ENCODE peak calls at places on chromosomes 16 and 17, in four cellular contexts. One of them, this sample, is unnamed. For H3K27me3, the result is how much of the 10 kb centered on the place peaks cover.

GRCh38 chr16:5058476-5058875 is 7.3 kb downstream of the C16orf89 start:
- DNase-seq in heart left ventricle: peak
- DNase-seq in left lung: no peak
- DNase-seq in stomach: no peak
- DNase-seq in this sample: no peak

GRCh38 chr16:59042296-59042695 is 308.2 kb upstream of the GOT2 start:
- DNase-seq in stomach: no peak
- DNase-seq in left lung: no peak
- DNase-seq in heart left ventricle: no peak
- DNase-seq in this sample: no peak

GRCh38 chr16:89893642-89894548 is 20.5 kb downstream of the TCF25 start:
- DNase-seq in heart left ventricle: no peak
- DNase-seq in left lung: no peak
- DNase-seq in stomach: no peak
- DNase-seq in this sample: no peak

GRCh38 chr17:68533887-68534700 is 21.9 kb downstream of the PRKAR1A start:
- DNase-seq in heart left ventricle: no peak
- DNase-seq in left lung: no peak
- DNase-seq in stomach: no peak
- DNase-seq in this sample: no peak

GRCh38 chr16:29700253-29700987 is 21.4 kb downstream of the QPRT start:
- DNase-seq in stomach: peak
- DNase-seq in heart left ventricle: peak
- DNase-seq in left lung: peak
- DNase-seq in this sample: peak

GRCh38 chr17:42872251-42872965 is 21.4 kb downstream of the AOC3 start:
- DNase-seq in heart left ventricle: no peak
- DNase-seq in left lung: no peak
- DNase-seq in stomach: no peak
- DNase-seq in this sample: no peak

GRCh38 chr16:58035356-58036170 is 10.0 kb downstream of the MMP15 start:
- DNase-seq in left lung: no peak
- DNase-seq in stomach: peak
- DNase-seq in heart left ventricle: no peak
- DNase-seq in this sample: no peak

GRCh38 chr16:52404546-52404945 is 142.4 kb downstream of the TOX3 start:
- DNase-seq in stomach: no peak
- DNase-seq in left lung: no peak
- DNase-seq in heart left ventricle: no peak
- DNase-seq in this sample: no peak

GRCh38 chr16:50502616-50503000 is 45.6 kb upstream of the NKD1 start:
- DNase-seq in heart left ventricle: no peak
- DNase-seq in left lung: no peak
- DNase-seq in stomach: no peak
- DNase-seq in this sample: no peak

GRCh38 chr17:28230011-28230410 is 89.0 kb upstream of the TMEM97 start:
- DNase-seq in stomach: no peak
- DNase-seq in left lung: no peak
- DNase-seq in heart left ventricle: no peak
- DNase-seq in this sample: no peak

DNA sequence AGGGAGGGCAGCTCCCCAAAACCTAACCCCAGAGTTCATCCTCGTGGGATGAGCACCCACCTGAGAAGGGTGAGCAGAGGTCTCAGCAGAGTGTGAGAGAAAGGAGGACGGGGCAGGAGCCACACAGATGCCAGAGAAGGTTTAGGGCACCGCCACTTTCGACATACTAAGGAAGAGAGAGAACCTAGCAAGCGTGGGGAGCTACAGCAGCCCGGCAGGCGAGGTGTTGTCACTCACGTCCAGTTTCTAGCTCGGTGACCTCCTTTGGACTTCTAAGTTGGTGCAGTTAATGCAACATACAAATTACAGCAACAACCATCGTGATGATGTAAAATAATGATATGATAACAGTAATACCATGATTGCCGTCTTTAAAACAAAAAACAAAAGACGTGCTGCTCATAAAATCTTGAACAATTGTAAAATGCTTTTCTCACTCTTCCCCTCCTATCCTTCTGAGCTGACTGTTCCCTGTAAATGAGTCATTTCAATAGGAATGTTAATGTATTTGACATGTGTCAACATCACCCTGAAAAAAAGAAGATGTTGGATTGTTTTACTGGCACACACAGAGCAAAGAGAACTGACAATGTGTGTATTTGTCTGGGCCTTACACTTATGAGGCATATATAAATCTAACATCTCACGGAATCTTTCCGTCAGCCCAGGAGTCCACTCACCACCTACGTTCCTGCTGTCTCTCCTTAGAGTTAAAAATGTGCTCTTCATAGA is 158.2 kb upstream of the MAF start:
- DNase-seq in left lung: no peak
- DNase-seq in heart left ventricle: no peak
- DNase-seq in stomach: no peak
- DNase-seq in this sample: no peak
- H3K27me3 ChIP-seq in left lung: under half
- H3K27me3 ChIP-seq in heart left ventricle: under half
- H3K27me3 ChIP-seq in stomach: under half
- H3K27me3 ChIP-seq in this sample: under half

GRCh38 chr16:48547530-48547929 is 62.5 kb downstream of the N4BP1 start:
- DNase-seq in heart left ventricle: no peak
- DNase-seq in stomach: no peak
- DNase-seq in left lung: no peak
- DNase-seq in this sample: no peak
- H3K27ac ChIP-seq in heart left ventricle: no peak
- H3K27ac ChIP-seq in stomach: no peak
- H3K27ac ChIP-seq in left lung: no peak
- H3K27ac ChIP-seq in this sample: no peak

DNA sequence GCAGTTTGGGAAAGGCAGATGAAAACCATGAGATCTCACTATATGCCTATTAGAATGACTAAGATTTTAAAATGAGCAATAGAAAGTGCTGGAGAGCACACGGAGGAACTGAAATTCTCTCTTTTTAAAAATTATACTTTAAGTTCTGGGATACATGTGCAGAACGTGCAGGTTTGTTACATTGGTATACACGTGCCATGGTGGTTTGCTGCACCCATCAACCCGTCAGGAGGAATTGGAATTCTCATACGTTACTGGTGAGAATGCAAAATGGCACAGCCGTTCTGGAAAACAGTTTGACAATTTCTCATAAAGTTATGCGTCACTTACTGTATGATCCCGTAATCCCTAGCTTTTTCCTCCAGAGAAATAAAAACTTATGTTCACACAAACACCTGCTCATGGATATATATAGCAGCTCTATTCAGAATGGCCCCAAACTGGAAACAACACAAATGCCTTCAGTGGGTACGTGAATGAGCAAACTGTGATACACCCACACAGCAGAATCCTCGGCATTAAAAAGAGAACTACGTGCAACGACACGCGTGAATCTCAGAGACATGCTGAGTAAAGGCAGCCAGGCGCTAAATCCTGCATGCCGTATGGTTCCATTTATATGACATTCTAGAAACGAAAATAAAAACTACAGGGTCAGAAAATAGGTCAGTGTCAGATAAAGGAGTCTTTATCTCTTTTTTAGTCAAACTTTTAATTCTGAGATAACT is 11.8 kb downstream of the PIK3R6 start:
- DNase-seq in heart left ventricle: no peak
- DNase-seq in left lung: no peak
- DNase-seq in stomach: no peak
- DNase-seq in this sample: no peak
- H3K4me3 ChIP-seq in heart left ventricle: no peak
- H3K4me3 ChIP-seq in left lung: no peak
- H3K4me3 ChIP-seq in stomach: no peak
- H3K4me3 ChIP-seq in this sample: no peak

GRCh38 chr16:19173059-19173458 is 5.0 kb downstream of the SYT17 start:
- DNase-seq in heart left ventricle: no peak
- DNase-seq in left lung: no peak
- DNase-seq in stomach: no peak
- DNase-seq in this sample: no peak

GRCh38 chr16:19175492-19176262 is 7.6 kb downstream of the SYT17 start:
- DNase-seq in stomach: no peak
- DNase-seq in heart left ventricle: no peak
- DNase-seq in left lung: no peak
- DNase-seq in this sample: no peak

GRCh38 chr16:19172098-19172780 is 4.2 kb downstream of the SYT17 start:
- DNase-seq in stomach: no peak
- DNase-seq in left lung: no peak
- DNase-seq in heart left ventricle: no peak
- DNase-seq in this sample: no peak

GRCh38 chr16:19174478-19174877 is 6.4 kb downstream of the SYT17 start:
- DNase-seq in stomach: no peak
- DNase-seq in left lung: no peak
- DNase-seq in heart left ventricle: no peak
- DNase-seq in this sample: no peak

DNA sequence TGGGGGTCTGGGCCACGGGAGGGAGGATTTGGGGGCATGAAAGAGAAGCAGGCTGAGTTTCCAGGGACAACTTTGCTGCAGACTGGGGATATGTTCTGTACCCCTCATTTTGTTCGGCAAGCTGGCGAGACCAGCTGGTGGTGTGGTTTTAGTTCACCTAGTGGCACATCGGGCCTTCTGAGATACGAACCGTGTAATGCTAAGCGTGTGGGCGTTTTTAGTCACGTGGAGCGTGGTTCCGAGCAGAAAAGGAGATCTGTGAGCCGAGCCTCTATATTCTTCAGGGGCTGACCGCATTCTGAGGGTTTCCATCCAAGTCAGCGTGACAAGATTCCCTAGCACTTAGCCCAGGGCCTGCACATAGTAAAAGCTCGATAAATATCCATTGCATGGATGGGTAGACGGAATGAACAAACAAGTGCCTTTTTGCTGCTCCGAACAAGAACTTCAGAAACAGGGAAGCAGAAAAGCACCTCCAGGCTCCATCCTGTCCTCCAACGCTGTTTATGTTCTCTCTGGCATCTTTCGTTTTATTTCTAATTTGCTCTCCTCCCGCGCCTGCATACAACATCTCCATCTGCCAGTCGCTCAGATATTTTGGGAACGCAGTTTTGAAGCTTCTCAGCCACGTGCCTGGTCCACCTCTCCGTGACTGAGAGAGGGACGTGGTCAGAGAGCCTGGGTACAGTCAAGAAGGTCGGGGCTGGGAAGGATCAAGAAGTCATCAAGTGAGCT is 5.8 kb downstream of the SYT17 start:
- DNase-seq in heart left ventricle: no peak
- DNase-seq in stomach: no peak
- DNase-seq in left lung: no peak
- DNase-seq in this sample: no peak
- H3K27me3 ChIP-seq in heart left ventricle: under half
- H3K27me3 ChIP-seq in stomach: under half
- H3K27me3 ChIP-seq in left lung: under half
- H3K27me3 ChIP-seq in this sample: under half

GRCh38 chr17:50871369-50871768 is 5.2 kb upstream of the TOB1 start:
- DNase-seq in stomach: no peak
- DNase-seq in left lung: no peak
- DNase-seq in heart left ventricle: no peak
- DNase-seq in this sample: no peak

GRCh38 chr17:50875074-50875473 is 8.9 kb upstream of the TOB1 start:
- DNase-seq in stomach: no peak
- DNase-seq in left lung: no peak
- DNase-seq in heart left ventricle: no peak
- DNase-seq in this sample: no peak

GRCh38 chr17:50871898-50872297 is 5.7 kb upstream of the TOB1 start:
- DNase-seq in left lung: no peak
- DNase-seq in heart left ventricle: no peak
- DNase-seq in stomach: no peak
- DNase-seq in this sample: no peak

GRCh38 chr17:50868594-50868993 is 2.4 kb upstream of the TOB1 start:
- DNase-seq in heart left ventricle: no peak
- DNase-seq in stomach: no peak
- DNase-seq in left lung: no peak
- DNase-seq in this sample: no peak

DNA sequence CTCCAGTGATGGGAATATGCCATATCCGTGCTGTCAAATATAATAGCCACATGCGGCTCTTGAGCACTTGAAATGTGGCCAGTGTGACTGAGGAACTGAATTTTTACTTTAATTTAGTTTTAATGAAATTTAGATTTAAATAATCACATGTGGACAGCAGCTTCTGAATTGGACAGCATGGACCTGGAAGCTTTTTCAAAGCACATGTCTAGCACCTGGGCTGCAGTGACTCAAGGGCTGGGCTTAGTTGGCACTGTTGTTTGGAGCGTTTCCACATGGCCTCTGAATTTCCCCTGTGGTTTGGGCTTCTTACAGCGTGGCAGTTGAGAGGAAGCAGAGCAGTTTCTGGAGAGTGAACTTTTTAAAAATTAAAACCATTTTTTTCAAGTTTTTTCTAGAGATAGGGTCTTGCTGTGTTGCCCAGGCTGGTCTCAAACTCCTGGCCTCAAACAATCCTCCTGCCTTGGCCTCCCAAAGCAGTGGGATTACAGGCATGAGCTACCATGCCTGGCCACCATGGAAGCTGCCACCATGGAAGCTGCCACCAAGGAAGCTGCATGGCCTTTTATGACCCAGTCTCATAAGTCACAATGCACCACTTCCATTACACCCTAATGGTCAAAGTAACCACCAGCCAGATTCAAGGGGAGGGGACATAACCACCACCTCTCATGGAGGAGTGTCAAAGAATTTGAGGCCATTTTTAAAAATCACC is 6.7 kb upstream of the TOB1 start:
- DNase-seq in heart left ventricle: no peak
- DNase-seq in left lung: no peak
- DNase-seq in stomach: peak
- DNase-seq in this sample: no peak
- H3K27ac ChIP-seq in heart left ventricle: peak
- H3K27ac ChIP-seq in left lung: no peak
- H3K27ac ChIP-seq in stomach: peak
- H3K27ac ChIP-seq in this sample: no peak

DNA sequence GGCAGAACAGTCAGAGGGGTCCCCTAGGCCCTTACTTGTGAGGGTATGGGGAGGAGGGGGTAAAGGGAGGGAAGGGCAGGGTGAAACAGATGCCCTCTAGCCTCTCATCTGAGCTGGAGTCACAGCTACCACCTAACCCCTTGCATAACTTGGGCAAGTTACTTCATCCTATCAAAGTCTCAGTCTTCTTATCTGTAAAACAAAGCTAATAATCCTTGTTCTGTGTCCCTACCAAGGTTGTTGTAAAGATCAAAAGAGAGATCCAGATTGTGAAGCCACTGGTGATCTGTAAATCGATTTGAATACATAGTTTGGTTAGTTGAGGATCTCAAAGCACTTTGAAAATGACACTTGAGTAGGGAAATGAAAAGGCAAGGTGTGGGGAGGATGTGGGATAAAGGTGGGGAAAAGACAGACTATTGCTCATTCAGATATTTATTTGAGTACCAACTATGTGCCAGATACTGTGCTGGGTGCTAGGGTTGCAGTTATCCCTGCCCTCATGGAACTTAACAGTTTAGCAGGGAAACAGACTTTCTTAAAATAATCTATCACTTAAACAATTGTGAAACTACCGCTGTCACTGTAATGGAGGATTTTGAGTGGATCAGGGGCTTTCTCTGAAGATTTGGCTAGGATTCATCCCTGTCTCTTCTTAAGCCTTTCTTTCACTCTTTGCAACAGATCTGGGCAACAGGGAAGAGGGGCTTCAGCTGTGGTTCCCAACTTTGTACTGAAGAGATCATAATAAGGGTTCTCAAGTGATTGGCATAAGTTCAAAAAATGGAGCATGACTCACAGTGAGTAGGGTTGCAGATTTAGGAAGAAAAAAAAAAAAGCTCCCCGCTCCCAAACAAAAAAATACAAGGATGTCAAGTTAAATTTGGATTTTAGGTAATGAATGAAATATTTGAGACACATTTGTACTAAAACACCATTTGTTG is 3.0 kb downstream of the HEATR9 start:
- DNase-seq in heart left ventricle: no peak
- DNase-seq in stomach: no peak
- DNase-seq in left lung: no peak
- DNase-seq in this sample: no peak
- H3K4me3 ChIP-seq in heart left ventricle: no peak
- H3K4me3 ChIP-seq in stomach: no peak
- H3K4me3 ChIP-seq in left lung: no peak
- H3K4me3 ChIP-seq in this sample: no peak

This sample was measured in lower lobe of right lung.